ENCODE peak calls at places on chromosomes 13 and 19, in seven cellular contexts. H, B, G, R, J, O and N are unnamed samples.

GRCh38 chr13:54029720-54030119 is 1001.1 kb downstream of the OLFM4 start:
- DNase-seq in H (no peak), B (no peak), G (no peak), R (no peak), J (no peak), O (no peak), N (no peak)

GRCh38 chr13:75310005-75310580 is 171.9 kb downstream of the TBC1D4 start:
- DNase-seq in H (no peak), B (no peak), G (no peak), R (no peak), J (no peak), O (no peak), N (no peak)

GRCh38 chr19:47225746-47226425 is 5.1 kb downstream of the BBC3 start:
- DNase-seq in H (peak; percentile 95), B (peak; percentile 96), G (peak; percentile 90), R (peak; percentile 33), J (peak; percentile 96), O (peak; percentile 92), N (peak; percentile 90)

GRCh38 chr13:112757759-112758086 is 67.9 kb downstream of the ATP11A start:
- DNase-seq in H (peak; percentile 32), B (peak; percentile 42), G (no peak), R (no peak), J (no peak), O (no peak), N (no peak)

GRCh38 chr13:37010424-37010823 is 9.8 kb downstream of the EXOSC8 start:
- DNase-seq in H (no peak), B (no peak), G (no peak), R (no peak), J (no peak), O (no peak), N (no peak)

GRCh38 chr19:43809762-43810696 is 7.8 kb upstream of the LYPD5 start:
- DNase-seq in H (no peak), B (no peak), G (no peak), R (no peak), J (peak; percentile 71), O (no peak), N (no peak)

GRCh38 chr19:55112781-55113569 is 4.5 kb downstream of the PPP1R12C start:
- DNase-seq in H (no peak), B (no peak), G (no peak), R (no peak), J (no peak), O (no peak), N (no peak)

GRCh38 chr19:4206818-4207484 is 22.4 kb upstream of the EBI3 start:
- DNase-seq in H (no peak), B (no peak), G (no peak), R (no peak), J (no peak), O (no peak), N (peak; percentile 36)

GRCh38 chr13:107329991-107330390 is 762.1 kb upstream of the ARGLU1 start:
- DNase-seq in H (no peak), B (no peak), G (no peak), R (no peak), J (no peak), O (no peak), N (no peak)

GRCh38 chr13:30847697-30848307 is 58.3 kb upstream of the MEDAG start:
- DNase-seq in H (no peak), B (no peak), G (no peak), R (peak; percentile 54), J (no peak), O (peak; percentile 90), N (peak; percentile 21)

GRCh38 chr13:113969311-113969972 is 4.4 kb downstream of the C13orf46 start:
- DNase-seq in H (peak; percentile 45), B (peak; percentile 62), G (no peak), R (peak; percentile 1), J (no peak), O (no peak), N (peak; percentile 24)

GRCh38 chr13:32150794-32151193 is 119.2 kb downstream of the FRY start:
- DNase-seq in H (peak; percentile 82), B (no peak), G (peak; percentile 62), R (no peak), J (no peak), O (peak; percentile 92), N (peak; percentile 59)

GRCh38 chr13:98517576-98518310 is 59.2 kb downstream of the STK24 start:
- DNase-seq in H (no peak), B (no peak), G (no peak), R (no peak), J (no peak), O (peak; percentile 41), N (no peak)

GRCh38 chr13:65368832-65369231 is 1861.3 kb downstream of the PCDH9 start:
- DNase-seq in H (no peak), B (no peak), G (no peak), R (no peak), J (no peak), O (no peak), N (no peak)

GRCh38 chr19:42254850-42255765 is at the start of gene ERF:
- DNase-seq in H (peak; percentile 95), B (peak; percentile 98), G (peak; percentile 95), R (peak; percentile 78), J (peak; percentile 98), O (peak; percentile 97), N (peak; percentile 98)

GRCh38 chr19:17673937-17674799 is 14.0 kb downstream of the UNC13A start:
- DNase-seq in H (no peak), B (no peak), G (no peak), R (no peak), J (no peak), O (no peak), N (no peak)

GRCh38 chr13:41610426-41610825 is 153.1 kb downstream of the RGCC start:
- DNase-seq in H (peak; percentile 59), B (no peak), G (no peak), R (no peak), J (no peak), O (no peak), N (no peak)

GRCh38 chr19:50327461-50328256 is 1.5 kb downstream of the KCNC3 start:
- DNase-seq in H (no peak), B (peak; percentile 66), G (no peak), R (no peak), J (no peak), O (no peak), N (no peak)

GRCh38 chr19:33819875-33820781 is 23.5 kb downstream of the KCTD15 start:
- DNase-seq in H (peak; percentile 87), B (peak; percentile 95), G (peak; percentile 64), R (no peak), J (peak; percentile 80), O (peak; percentile 90), N (peak; percentile 80)

GRCh38 chr19:2061936-2062729 is 11.1 kb upstream of the MKNK2 start:
- DNase-seq in H (peak; percentile 76), B (peak; percentile 79), G (no peak), R (no peak), J (peak; percentile 54), O (no peak), N (no peak)

GRCh38 chr13:50650936-50651638 is 192.4 kb downstream of the DLEU7 start:
- DNase-seq in H (no peak), B (no peak), G (no peak), R (no peak), J (no peak), O (no peak), N (no peak)

GRCh38 chr19:49843265-49843664 is 7.7 kb upstream of the PTOV1 start:
- DNase-seq in H (no peak), B (no peak), G (no peak), R (no peak), J (no peak), O (no peak), N (no peak)

GRCh38 chr13:113050856-113051431 is 54.6 kb upstream of the F7 start:
- DNase-seq in H (peak; percentile 39), B (peak; percentile 56), G (no peak), R (no peak), J (no peak), O (no peak), N (no peak)

GRCh38 chr13:66972659-66973058 is 257.5 kb downstream of the PCDH9 start:
- DNase-seq in H (no peak), B (no peak), G (no peak), R (no peak), J (no peak), O (no peak), N (no peak)

GRCh38 chr13:45336025-45336800 is 4.8 kb downstream of the TPT1 start:
- DNase-seq in H (no peak), B (no peak), G (no peak), R (no peak), J (no peak), O (no peak), N (no peak)
- H3K4me1 ChIP-seq in H (peaks cover 83% of the 10 kb centered on the region), B (peaks cover 91% of the 10 kb centered on the region), G (peaks cover 20% of the 10 kb centered on the region), R (peaks cover 87% of the 10 kb centered on the region), J (peaks cover 15% of the 10 kb centered on the region), O (peaks cover 9% of the 10 kb centered on the region), N (peaks cover 22% of the 10 kb centered on the region)

DNA sequence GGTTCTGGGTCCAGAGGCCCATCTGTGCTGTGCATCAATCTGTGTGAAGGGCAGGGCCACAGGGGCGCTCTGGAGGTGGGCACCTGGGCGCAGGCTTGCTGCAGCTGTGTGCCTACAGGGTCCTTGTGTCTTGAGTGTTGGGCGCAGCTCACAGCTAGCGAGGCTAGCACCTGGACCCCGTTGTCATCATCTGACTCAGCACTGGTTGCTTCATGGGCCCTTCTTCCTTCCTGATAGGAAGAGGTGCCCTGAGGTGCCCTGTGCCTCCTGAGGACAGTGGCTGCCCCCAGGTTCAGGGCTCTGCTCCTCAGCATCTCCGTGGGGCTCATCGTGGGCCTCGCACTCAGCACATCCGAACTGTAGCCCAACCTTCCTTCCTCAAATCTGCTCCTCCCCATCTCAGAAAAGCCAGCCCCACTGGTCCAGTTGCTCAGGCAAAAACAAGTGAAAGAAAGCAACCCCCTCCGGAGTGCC is 54.8 kb downstream of the GATAD2A start:
- DNase-seq in H (no peak), B (peak; percentile 86), G (no peak), R (no peak), J (no peak), O (no peak), N (no peak)
- H3K4me3 ChIP-seq in H (peak overlapping the region; percentile 55), B (peak overlapping the region; percentile 4), G (no peak overlapping the region), R (peak overlapping the region; percentile 65), J (no peak overlapping the region), O (peak overlapping the region; percentile 33), N (no peak overlapping the region)

GRCh38 chr19:19599190-19599535 is 19.3 kb downstream of the PBX4 start:
- DNase-seq in H (no peak), B (no peak), G (no peak), R (no peak), J (no peak), O (no peak), N (no peak)

GRCh38 chr19:19602713-19603320 is 15.7 kb downstream of the PBX4 start:
- DNase-seq in H (no peak), B (no peak), G (no peak), R (no peak), J (no peak), O (no peak), N (no peak)

GRCh38 chr19:19597809-19598306 is 20.6 kb downstream of the PBX4 start:
- DNase-seq in H (no peak), B (no peak), G (no peak), R (no peak), J (no peak), O (no peak), N (no peak)

GRCh38 chr19:19602136-19602712 is 16.3 kb downstream of the PBX4 start:
- DNase-seq in H (no peak), B (no peak), G (no peak), R (no peak), J (no peak), O (no peak), N (no peak)

GRCh38 chr19:19600793-19601346 is 17.6 kb downstream of the PBX4 start:
- DNase-seq in H (no peak), B (no peak), G (no peak), R (no peak), J (no peak), O (no peak), N (no peak)
- H3K4me1 ChIP-seq in H (no peaks in the 10 kb centered on the region), B (peaks cover 31% of the 10 kb centered on the region), G (no peaks in the 10 kb centered on the region), R (no peaks in the 10 kb centered on the region), J (peaks cover 10% of the 10 kb centered on the region), O (no peaks in the 10 kb centered on the region), N (peaks cover 13% of the 10 kb centered on the region)

GRCh38 chr19:30123611-30124010 is 181.6 kb downstream of the URI1 start:
- DNase-seq in H (no peak), B (peak; percentile 51), G (no peak), R (no peak), J (no peak), O (no peak), N (no peak)
- H3K4me3 ChIP-seq in H (no peak overlapping the region), B (no peak overlapping the region), G (no peak overlapping the region), R (no peak overlapping the region), J (no peak overlapping the region), O (no peak overlapping the region), N (no peak overlapping the region)